ENCODE peak calls at places on chromosome 7, in four cellular contexts. U, D, Y and S are unnamed samples.

GRCh38 chr7:127598318-127598717 is 4.8 kb downstream of the FSCN3 start:
- DNase-seq in U (no peak), D (no peak), Y (no peak), S (no peak)

GRCh38 chr7:134936893-134937520 is 49.3 kb upstream of the AGBL3 start:
- DNase-seq in U (no peak), D (no peak), Y (no peak), S (no peak)

GRCh38 chr7:101816499-101817030 is 861 bp upstream of the CUX1 start:
- DNase-seq in U (no peak), D (no peak), Y (no peak), S (peak; percentile 69)

GRCh38 chr7:151351027-151351426 is 9.4 kb downstream of the NUB1 start:
- DNase-seq in U (no peak), D (no peak), Y (no peak), S (no peak)

GRCh38 chr7:36039243-36039642 is 113.8 kb upstream of the EEPD1 start:
- DNase-seq in U (no peak), D (no peak), Y (no peak), S (no peak)

GRCh38 chr7:29748286-29749099 is 57.8 kb upstream of the WIPF3 start:
- DNase-seq in U (no peak), D (no peak), Y (peak; percentile 31), S (no peak)

GRCh38 chr7:28207486-28208158 is 27.0 kb upstream of the JAZF1 start:
- DNase-seq in U (no peak), D (no peak), Y (no peak), S (no peak)

GRCh38 chr7:16847381-16847860 is 34.4 kb downstream of the AGR3 start:
- DNase-seq in U (no peak), D (no peak), Y (no peak), S (no peak)

GRCh38 chr7:97016392-97017196 is 8.0 kb downstream of the DLX5 start:
- DNase-seq in U (no peak), D (no peak), Y (no peak), S (no peak)

GRCh38 chr7:85815511-85815910 is 628.7 kb upstream of the SEMA3D start:
- DNase-seq in U (no peak), D (no peak), Y (no peak), S (no peak)

GRCh38 chr7:24463474-24463873 is 109.8 kb upstream of the PALS2 start:
- DNase-seq in U (no peak), D (no peak), Y (no peak), S (no peak)

GRCh38 chr7:117381357-117381756 is 45.9 kb downstream of the ASZ1 start:
- DNase-seq in U (no peak), D (no peak), Y (no peak), S (no peak)

GRCh38 chr7:130196476-130196875 is 8.7 kb downstream of the TMEM209 start:
- DNase-seq in U (no peak), D (no peak), Y (no peak), S (no peak)

GRCh38 chr7:158828343-158829020 is 827 bp downstream of the ESYT2 start:
- DNase-seq in U (peak; percentile 63), D (no peak), Y (no peak), S (peak; percentile 32)

GRCh38 chr7:84204655-84205054 is 10.1 kb upstream of the SEMA3A start:
- DNase-seq in U (no peak), D (no peak), Y (no peak), S (no peak)

GRCh38 chr7:39355664-39356063 is 210.5 kb upstream of the YAE1 start:
- DNase-seq in U (no peak), D (no peak), Y (no peak), S (no peak)

GRCh38 chr7:71900556-71900955 is 511.6 kb downstream of the CALN1 start:
- DNase-seq in U (no peak), D (no peak), Y (no peak), S (no peak)

GRCh38 chr7:103388469-103389140 is 41.2 kb downstream of the PSMC2 start:
- DNase-seq in U (no peak), D (no peak), Y (no peak), S (no peak)

GRCh38 chr7:68336534-68336933 is 1261.7 kb upstream of the AUTS2 start:
- DNase-seq in U (no peak), D (no peak), Y (no peak), S (no peak)

GRCh38 chr7:81682873-81683272 is 87.0 kb downstream of the HGF start:
- DNase-seq in U (no peak), D (no peak), Y (no peak), S (no peak)

GRCh38 chr7:2015251-2015871 is 217.4 kb downstream of the MAD1L1 start:
- DNase-seq in U (no peak), D (peak; percentile 26), Y (no peak), S (no peak)

GRCh38 chr7:28748934-28749584 is 209.1 kb downstream of the TRIL start:
- DNase-seq in U (no peak), D (no peak), Y (no peak), S (no peak)

GRCh38 chr7:2037805-2038635 is 194.7 kb downstream of the MAD1L1 start:
- DNase-seq in U (no peak), D (peak; percentile 7), Y (no peak), S (no peak)

GRCh38 chr7:99267530-99268360 is 4.9 kb upstream of the MYH16 start:
- DNase-seq in U (no peak), D (peak; percentile 79), Y (peak; percentile 60), S (peak; percentile 76)

GRCh38 chr7:116698930-116699722 is 27.1 kb downstream of the MET start:
- DNase-seq in U (no peak), D (no peak), Y (no peak), S (no peak)

GRCh38 chr7:2978403-2978802 is 65.3 kb downstream of the CARD11 start:
- DNase-seq in U (peak; percentile 76), D (no peak), Y (no peak), S (peak; percentile 82)

GRCh38 chr7:84196007-84196551 is 1.5 kb upstream of the SEMA3A start:
- DNase-seq in U (no peak), D (no peak), Y (no peak), S (no peak)

GRCh38 chr7:129225206-129225930 is 538 bp downstream of the AHCYL2 start:
- DNase-seq in U (peak; percentile 74), D (peak; percentile 53), Y (peak; percentile 11), S (peak; percentile 32)